ENCODE peak calls at places on chromosomes 12 and 14, in ten cellular contexts. One of them, this sample, is unnamed.

GRCh38 chr12:46702581-46703344 is 123.0 kb downstream of the SLC38A4 start:
- DNase-seq in heart left ventricle: no peak
- DNase-seq in body of pancreas: no peak
- DNase-seq in gastrocnemius medialis: no peak
- DNase-seq in right lobe of liver: no peak
- DNase-seq in ovary: no peak
- DNase-seq in endothelial cell of umbilical vein: no peak
- DNase-seq in transverse colon: no peak
- DNase-seq in uterus: peak; percentile 21
- DNase-seq in IMR-90: peak; percentile 38
- DNase-seq in this sample: no peak

GRCh38 chr14:20035938-20036337 is at the start of gene OR4K13:
- DNase-seq in body of pancreas: no peak
- DNase-seq in gastrocnemius medialis: no peak
- DNase-seq in ovary: no peak
- DNase-seq in transverse colon: no peak
- DNase-seq in heart left ventricle: no peak
- DNase-seq in right lobe of liver: no peak
- DNase-seq in IMR-90: no peak
- DNase-seq in endothelial cell of umbilical vein: no peak
- DNase-seq in uterus: no peak
- DNase-seq in this sample: no peak

GRCh38 chr12:12010277-12011031 is 60.3 kb upstream of the BCL2L14 start:
- DNase-seq in ovary: no peak
- DNase-seq in transverse colon: peak; percentile 41
- DNase-seq in IMR-90: peak; percentile 61
- DNase-seq in uterus: no peak
- DNase-seq in heart left ventricle: peak; percentile 80
- DNase-seq in gastrocnemius medialis: peak; percentile 41
- DNase-seq in endothelial cell of umbilical vein: no peak
- DNase-seq in body of pancreas: no peak
- DNase-seq in right lobe of liver: no peak
- DNase-seq in this sample: no peak

GRCh38 chr14:71651228-71651627 is 281.0 kb upstream of the RGS6 start:
- DNase-seq in body of pancreas: no peak
- DNase-seq in ovary: no peak
- DNase-seq in transverse colon: no peak
- DNase-seq in IMR-90: peak; percentile 95
- DNase-seq in right lobe of liver: no peak
- DNase-seq in endothelial cell of umbilical vein: peak; percentile 96
- DNase-seq in gastrocnemius medialis: no peak
- DNase-seq in heart left ventricle: no peak
- DNase-seq in uterus: no peak
- DNase-seq in this sample: peak; percentile 45

GRCh38 chr12:117394491-117394890 is 33.1 kb upstream of the NOS1 start:
- DNase-seq in gastrocnemius medialis: no peak
- DNase-seq in body of pancreas: no peak
- DNase-seq in heart left ventricle: no peak
- DNase-seq in ovary: no peak
- DNase-seq in endothelial cell of umbilical vein: no peak
- DNase-seq in IMR-90: no peak
- DNase-seq in right lobe of liver: no peak
- DNase-seq in uterus: no peak
- DNase-seq in transverse colon: no peak
- DNase-seq in this sample: no peak

GRCh38 chr12:8914716-8915526 is 612 bp downstream of the PHC1 start:
- DNase-seq in transverse colon: peak; percentile 62
- DNase-seq in endothelial cell of umbilical vein: peak; percentile 66
- DNase-seq in uterus: peak; percentile 46
- DNase-seq in gastrocnemius medialis: no peak
- DNase-seq in ovary: peak; percentile 59
- DNase-seq in body of pancreas: peak; percentile 50
- DNase-seq in IMR-90: peak; percentile 37
- DNase-seq in heart left ventricle: peak; percentile 69
- DNase-seq in right lobe of liver: peak; percentile 71
- DNase-seq in this sample: peak; percentile 75

GRCh38 chr12:115227137-115227615 is 543.2 kb upstream of the TBX3 start:
- DNase-seq in body of pancreas: no peak
- DNase-seq in uterus: no peak
- DNase-seq in IMR-90: peak; percentile 92
- DNase-seq in transverse colon: no peak
- DNase-seq in right lobe of liver: no peak
- DNase-seq in gastrocnemius medialis: peak; percentile 97
- DNase-seq in heart left ventricle: no peak
- DNase-seq in ovary: no peak
- DNase-seq in endothelial cell of umbilical vein: no peak
- DNase-seq in this sample: no peak

GRCh38 chr12:69610729-69611128 is at the start of gene LRRC10:
- DNase-seq in right lobe of liver: no peak
- DNase-seq in IMR-90: no peak
- DNase-seq in transverse colon: no peak
- DNase-seq in ovary: no peak
- DNase-seq in gastrocnemius medialis: no peak
- DNase-seq in body of pancreas: no peak
- DNase-seq in endothelial cell of umbilical vein: no peak
- DNase-seq in heart left ventricle: peak; percentile 72
- DNase-seq in uterus: no peak
- DNase-seq in this sample: no peak

GRCh38 chr14:96055753-96056508 is 16.8 kb downstream of the C14orf132 start:
- DNase-seq in uterus: no peak
- DNase-seq in endothelial cell of umbilical vein: no peak
- DNase-seq in gastrocnemius medialis: no peak
- DNase-seq in right lobe of liver: no peak
- DNase-seq in heart left ventricle: no peak
- DNase-seq in transverse colon: no peak
- DNase-seq in body of pancreas: no peak
- DNase-seq in ovary: no peak
- DNase-seq in IMR-90: no peak
- DNase-seq in this sample: no peak

GRCh38 chr12:19462441-19462840 is 23.1 kb downstream of the AEBP2 start:
- DNase-seq in uterus: no peak
- DNase-seq in endothelial cell of umbilical vein: peak; percentile 56
- DNase-seq in ovary: no peak
- DNase-seq in gastrocnemius medialis: no peak
- DNase-seq in heart left ventricle: no peak
- DNase-seq in right lobe of liver: no peak
- DNase-seq in IMR-90: no peak
- DNase-seq in transverse colon: no peak
- DNase-seq in body of pancreas: no peak
- DNase-seq in this sample: no peak

GRCh38 chr12:91331371-91331770 is 148.8 kb upstream of the DCN start:
- DNase-seq in right lobe of liver: no peak
- DNase-seq in ovary: no peak
- DNase-seq in IMR-90: no peak
- DNase-seq in transverse colon: no peak
- DNase-seq in body of pancreas: no peak
- DNase-seq in gastrocnemius medialis: no peak
- DNase-seq in uterus: no peak
- DNase-seq in endothelial cell of umbilical vein: no peak
- DNase-seq in heart left ventricle: no peak
- DNase-seq in this sample: no peak

GRCh38 chr14:58978336-58978735 is 210.1 kb upstream of the DAAM1 start:
- DNase-seq in uterus: peak; percentile 35
- DNase-seq in endothelial cell of umbilical vein: no peak
- DNase-seq in heart left ventricle: peak; percentile 70
- DNase-seq in IMR-90: peak; percentile 27
- DNase-seq in ovary: peak; percentile 54
- DNase-seq in right lobe of liver: no peak
- DNase-seq in gastrocnemius medialis: no peak
- DNase-seq in transverse colon: no peak
- DNase-seq in body of pancreas: no peak
- DNase-seq in this sample: no peak

GRCh38 chr12:50727466-50727865 is 36.4 kb upstream of the ATF1 start:
- DNase-seq in heart left ventricle: no peak
- DNase-seq in endothelial cell of umbilical vein: no peak
- DNase-seq in uterus: no peak
- DNase-seq in gastrocnemius medialis: no peak
- DNase-seq in right lobe of liver: no peak
- DNase-seq in transverse colon: no peak
- DNase-seq in ovary: no peak
- DNase-seq in IMR-90: no peak
- DNase-seq in body of pancreas: no peak
- DNase-seq in this sample: no peak

GRCh38 chr14:95575820-95576473 is 41.1 kb downstream of the GLRX5 start:
- DNase-seq in right lobe of liver: no peak
- DNase-seq in body of pancreas: no peak
- DNase-seq in ovary: no peak
- DNase-seq in uterus: no peak
- DNase-seq in transverse colon: no peak
- DNase-seq in IMR-90: no peak
- DNase-seq in endothelial cell of umbilical vein: no peak
- DNase-seq in heart left ventricle: no peak
- DNase-seq in gastrocnemius medialis: no peak
- DNase-seq in this sample: no peak

GRCh38 chr12:10365716-10366433 is 24.0 kb downstream of the KLRK1 start:
- DNase-seq in body of pancreas: no peak
- DNase-seq in gastrocnemius medialis: no peak
- DNase-seq in heart left ventricle: no peak
- DNase-seq in right lobe of liver: no peak
- DNase-seq in transverse colon: no peak
- DNase-seq in ovary: no peak
- DNase-seq in endothelial cell of umbilical vein: peak; percentile 55
- DNase-seq in IMR-90: peak; percentile 33
- DNase-seq in uterus: no peak
- DNase-seq in this sample: no peak

GRCh38 chr14:62889354-62889753 is 155.9 kb downstream of the KCNH5 start:
- DNase-seq in right lobe of liver: no peak
- DNase-seq in transverse colon: no peak
- DNase-seq in heart left ventricle: no peak
- DNase-seq in uterus: no peak
- DNase-seq in ovary: no peak
- DNase-seq in body of pancreas: no peak
- DNase-seq in IMR-90: peak; percentile 5
- DNase-seq in gastrocnemius medialis: no peak
- DNase-seq in endothelial cell of umbilical vein: no peak
- DNase-seq in this sample: no peak

DNA sequence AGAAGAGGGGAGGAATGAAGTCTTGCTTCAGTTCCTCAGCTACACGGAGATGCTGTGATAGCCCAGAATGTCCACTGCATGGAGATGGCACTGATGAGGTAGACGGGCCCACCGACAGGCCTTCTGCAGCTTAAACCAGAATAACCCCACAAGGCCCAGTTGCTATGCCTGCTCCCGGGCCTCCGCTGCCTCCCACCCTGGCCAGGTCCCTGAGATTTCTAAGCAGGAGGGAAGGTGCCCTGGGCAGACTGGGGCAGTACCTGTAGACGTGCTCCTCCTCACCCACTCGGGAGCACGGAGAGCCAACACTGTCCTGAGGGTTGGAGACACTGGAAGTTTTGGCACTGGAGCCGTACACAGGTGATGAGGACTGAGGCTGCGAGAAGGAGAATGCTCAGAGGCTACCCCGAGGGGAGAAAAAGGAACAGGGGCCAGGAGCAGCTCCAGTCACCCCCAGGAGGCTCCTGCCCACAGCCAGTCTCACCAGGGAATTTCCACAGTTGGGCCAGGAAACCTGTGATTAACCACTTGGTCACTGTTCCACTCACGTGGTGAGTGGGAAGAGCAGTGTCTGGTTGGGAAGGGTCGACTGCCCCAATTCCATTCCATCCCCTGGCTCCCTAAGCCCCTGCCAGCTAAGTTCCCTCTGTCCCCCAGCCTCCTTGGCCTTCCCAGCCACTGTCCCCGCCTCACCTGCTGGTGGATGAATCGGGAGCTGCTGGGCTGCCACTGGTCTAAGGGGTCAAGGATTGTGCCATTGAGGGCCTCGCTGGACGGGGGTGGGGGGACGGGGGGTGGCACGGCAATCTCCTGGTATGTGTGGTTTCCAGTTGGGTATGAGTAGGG is 22.8 kb upstream of the RPLP0 start:
- DNase-seq in transverse colon: no peak
- DNase-seq in right lobe of liver: no peak
- DNase-seq in endothelial cell of umbilical vein: no peak
- DNase-seq in ovary: no peak
- DNase-seq in gastrocnemius medialis: no peak
- DNase-seq in body of pancreas: no peak
- DNase-seq in heart left ventricle: no peak
- DNase-seq in uterus: no peak
- DNase-seq in IMR-90: peak; percentile 47
- DNase-seq in this sample: no peak
- H3K4me3 ChIP-seq in transverse colon: peak overlapping the region; percentile 30
- H3K4me3 ChIP-seq in right lobe of liver: no peak overlapping the region
- H3K4me3 ChIP-seq in endothelial cell of umbilical vein: no peak overlapping the region
- H3K4me3 ChIP-seq in ovary: no peak overlapping the region
- H3K4me3 ChIP-seq in gastrocnemius medialis: no peak overlapping the region
- H3K4me3 ChIP-seq in body of pancreas: no peak overlapping the region
- H3K4me3 ChIP-seq in heart left ventricle: no peak overlapping the region
- H3K4me3 ChIP-seq in uterus: no peak overlapping the region
- H3K4me3 ChIP-seq in IMR-90: no peak overlapping the region
- H3K4me3 ChIP-seq in this sample: no peak overlapping the region

GRCh38 chr12:112163056-112163455 is 37.7 kb downstream of the TRAFD1 start:
- DNase-seq in right lobe of liver: peak; percentile 40
- DNase-seq in heart left ventricle: peak; percentile 51
- DNase-seq in transverse colon: no peak
- DNase-seq in uterus: no peak
- DNase-seq in gastrocnemius medialis: no peak
- DNase-seq in endothelial cell of umbilical vein: no peak
- DNase-seq in ovary: no peak
- DNase-seq in IMR-90: no peak
- DNase-seq in body of pancreas: no peak
- DNase-seq in this sample: no peak
- TF ChIP-seq POLR2A in right lobe of liver: no peak
- TF ChIP-seq POLR2A in heart left ventricle: no peak
- TF ChIP-seq POLR2A in transverse colon: no peak
- TF ChIP-seq POLR2A in uterus: no peak
- TF ChIP-seq POLR2A in gastrocnemius medialis: no peak
- TF ChIP-seq POLR2A in endothelial cell of umbilical vein: no peak
- TF ChIP-seq POLR2A in ovary: no peak
- TF ChIP-seq POLR2A in IMR-90: no peak
- TF ChIP-seq POLR2A in body of pancreas: no peak
- TF ChIP-seq POLR2A in this sample: no peak

DNA sequence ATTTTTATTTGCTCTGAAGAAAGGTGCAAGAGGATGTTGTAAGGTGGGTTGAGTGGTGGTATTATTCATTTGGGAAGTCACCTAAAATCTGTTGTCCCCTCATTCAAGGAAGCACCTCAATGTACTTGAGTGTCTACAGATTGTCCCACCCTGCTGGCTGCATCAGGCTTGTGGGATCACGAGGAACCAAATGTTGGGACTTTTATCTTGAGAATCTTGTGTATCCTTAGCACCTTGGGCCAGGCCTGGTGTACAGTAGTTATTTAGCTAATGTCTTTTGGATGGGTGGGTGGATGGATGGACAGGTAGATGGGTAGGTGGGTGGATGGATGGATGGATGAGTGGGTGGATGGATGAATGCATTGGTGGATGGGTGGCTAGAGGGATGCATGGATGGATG is 519.3 kb downstream of the BCL11B start:
- DNase-seq in uterus: no peak
- DNase-seq in heart left ventricle: no peak
- DNase-seq in endothelial cell of umbilical vein: no peak
- DNase-seq in ovary: no peak
- DNase-seq in IMR-90: no peak
- DNase-seq in transverse colon: no peak
- DNase-seq in gastrocnemius medialis: no peak
- DNase-seq in right lobe of liver: no peak
- DNase-seq in body of pancreas: no peak
- DNase-seq in this sample: no peak
- H3K4me3 ChIP-seq in uterus: no peak overlapping the region
- H3K4me3 ChIP-seq in heart left ventricle: no peak overlapping the region
- H3K4me3 ChIP-seq in endothelial cell of umbilical vein: no peak overlapping the region
- H3K4me3 ChIP-seq in ovary: no peak overlapping the region
- H3K4me3 ChIP-seq in IMR-90: no peak overlapping the region
- H3K4me3 ChIP-seq in transverse colon: no peak overlapping the region
- H3K4me3 ChIP-seq in gastrocnemius medialis: no peak overlapping the region
- H3K4me3 ChIP-seq in right lobe of liver: no peak overlapping the region
- H3K4me3 ChIP-seq in body of pancreas: no peak overlapping the region
- H3K4me3 ChIP-seq in this sample: no peak overlapping the region

GRCh38 chr12:73984552-73984951 is 553.1 kb upstream of the ATXN7L3B start:
- DNase-seq in heart left ventricle: no peak
- DNase-seq in transverse colon: no peak
- DNase-seq in uterus: no peak
- DNase-seq in right lobe of liver: no peak
- DNase-seq in gastrocnemius medialis: no peak
- DNase-seq in endothelial cell of umbilical vein: no peak
- DNase-seq in body of pancreas: no peak
- DNase-seq in ovary: no peak
- DNase-seq in IMR-90: no peak
- DNase-seq in this sample: no peak
- TF ChIP-seq POLR2A in heart left ventricle: no peak
- TF ChIP-seq POLR2A in transverse colon: no peak
- TF ChIP-seq POLR2A in uterus: no peak
- TF ChIP-seq POLR2A in right lobe of liver: no peak
- TF ChIP-seq POLR2A in gastrocnemius medialis: no peak
- TF ChIP-seq POLR2A in endothelial cell of umbilical vein: no peak
- TF ChIP-seq POLR2A in body of pancreas: no peak
- TF ChIP-seq POLR2A in ovary: no peak
- TF ChIP-seq POLR2A in IMR-90: no peak
- TF ChIP-seq POLR2A in this sample: no peak